ENCODE peak calls at places on chromosomes 4 and X, in nine cellular contexts. X is mesenchymal stem cell; N is gastrocnemius medialis; V is body of pancreas; R is lung; M is SJCRH30; T is tibial artery; F is right atrium auricular region; W is CD8-positive, alpha-beta memory T cell. Q is an unnamed sample.

GRCh38 chr4:126318376-126318775 is 1003.6 kb downstream of the FAT4 start:
- DNase-seq in X (no peak), N (no peak), V (no peak), R (no peak), M (peak; percentile 28), T (no peak), F (no peak), W (no peak), Q (no peak)

GRCh38 chrX:50988649-50989048 is 78.1 kb downstream of the BMP15 start:
- DNase-seq in X (peak; percentile 18), N (no peak), V (peak; percentile 13), R (no peak), M (peak; percentile 14), T (no peak), F (no peak), W (no peak), Q (peak; percentile 26)

GRCh38 chrX:151402719-151403390 is 5.8 kb downstream of the VMA21 start:
- DNase-seq in X (no peak), N (peak; percentile 8), V (peak; percentile 70), R (no peak), M (no peak), T (no peak), F (no peak), W (no peak), Q (peak; percentile 53)

GRCh38 chr4:2699534-2699933 is 56.6 kb downstream of the TNIP2 start:
- DNase-seq in X (no peak), N (no peak), V (no peak), R (no peak), M (no peak), T (no peak), F (no peak), W (no peak), Q (no peak)

GRCh38 chr4:185755451-185755850 is 56.5 kb downstream of the SORBS2 start:
- DNase-seq in X (no peak), N (no peak), V (no peak), R (no peak), M (no peak), T (no peak), F (no peak), W (no peak), Q (no peak)

GRCh38 chr4:42627887-42628646 is 28.8 kb downstream of the ATP8A1 start:
- DNase-seq in X (no peak), N (peak; percentile 56), V (peak; percentile 86), R (no peak), M (no peak), T (peak; percentile 49), F (peak; percentile 88), W (peak; percentile 25), Q (peak; percentile 88)

GRCh38 chrX:101485212-101486064 is at the start of gene ARMCX4:
- DNase-seq in X (peak; percentile 81), N (peak; percentile 4), V (peak; percentile 54), R (no peak), M (peak; percentile 71), T (peak; percentile 29), F (no peak), W (no peak), Q (peak; percentile 88)

GRCh38 chr4:8532245-8532781 is 47.9 kb upstream of the GPR78 start:
- DNase-seq in X (no peak), N (no peak), V (no peak), R (no peak), M (peak; percentile 34), T (no peak), F (no peak), W (no peak), Q (no peak)

GRCh38 chrX:44462851-44463250 is 79.8 kb downstream of the FUNDC1 start:
- DNase-seq in X (no peak), N (peak; percentile 2), V (no peak), R (peak; percentile 34), M (no peak), T (peak; percentile 30), F (no peak), W (no peak), Q (no peak)

GRCh38 chr4:91116861-91117260 is 989.7 kb downstream of the CCSER1 start:
- DNase-seq in X (peak; percentile 15), N (no peak), V (no peak), R (no peak), M (no peak), T (no peak), F (no peak), W (no peak), Q (no peak)

GRCh38 chr4:13541176-13541604 is 3.1 kb downstream of the NKX3-2 start:
- DNase-seq in X (no peak), N (no peak), V (no peak), R (no peak), M (no peak), T (no peak), F (no peak), W (no peak), Q (no peak)

GRCh38 chrX:11886745-11887144 is 128.7 kb downstream of the MSL3 start:
- DNase-seq in X (no peak), N (no peak), V (no peak), R (no peak), M (no peak), T (no peak), F (no peak), W (no peak), Q (no peak)

GRCh38 chr4:103415801-103416200 is 217.7 kb upstream of the CENPE start:
- DNase-seq in X (no peak), N (no peak), V (no peak), R (no peak), M (peak; percentile 80), T (no peak), F (no peak), W (no peak), Q (no peak)

GRCh38 chrX:110407910-110408545 is 49.4 kb downstream of the RTL9 start:
- DNase-seq in X (peak; percentile 71), N (peak; percentile 23), V (peak; percentile 40), R (peak; percentile 62), M (peak; percentile 53), T (no peak), F (no peak), W (peak; percentile 34), Q (peak; percentile 66)

GRCh38 chr4:16914208-16914607 is 15.8 kb upstream of the LDB2 start:
- DNase-seq in X (peak; percentile 26), N (no peak), V (no peak), R (no peak), M (no peak), T (no peak), F (no peak), W (no peak), Q (peak; percentile 40)

GRCh38 chrX:9310596-9310995 is 154.3 kb upstream of the TBL1X start:
- DNase-seq in X (peak; percentile 63), N (no peak), V (no peak), R (no peak), M (no peak), T (no peak), F (no peak), W (no peak), Q (no peak)

GRCh38 chrX:68694429-68695205 is 47.2 kb downstream of the STARD8 start:
- DNase-seq in X (no peak), N (no peak), V (peak; percentile 14), R (no peak), M (no peak), T (no peak), F (no peak), W (no peak), Q (no peak)

GRCh38 chrX:138763761-138764160 is 52.2 kb upstream of the FGF13 start:
- DNase-seq in X (no peak), N (no peak), V (no peak), R (no peak), M (no peak), T (no peak), F (no peak), W (no peak), Q (no peak)

DNA sequence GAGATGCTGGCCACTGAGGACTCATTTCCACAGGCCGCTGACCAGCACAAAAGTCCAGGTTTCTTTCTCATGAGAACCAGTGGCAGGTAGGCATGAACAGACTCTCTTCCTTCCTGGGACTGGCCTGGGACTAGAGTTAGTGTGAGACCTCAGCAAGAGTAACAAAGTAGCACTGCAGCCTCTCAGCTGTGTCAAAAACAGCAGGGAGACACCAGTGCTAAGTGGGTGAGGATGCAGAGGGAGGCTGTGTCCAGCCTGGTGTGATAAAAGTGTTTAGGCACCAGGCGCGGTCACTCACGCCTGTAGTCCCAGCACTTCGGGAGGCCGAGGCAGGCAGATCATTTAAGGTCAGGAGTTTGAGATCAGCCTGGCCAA is 42.9 kb downstream of the TRIM2 start:
- DNase-seq in X (no peak), N (no peak), V (no peak), R (no peak), M (no peak), T (no peak), F (no peak), W (no peak), Q (no peak)
- H3K4me1 ChIP-seq in X (peaks cover 20% of the 10 kb centered on the region), N (peaks cover 8% of the 10 kb centered on the region), V (peaks cover 56% of the 10 kb centered on the region), R (peaks cover 13% of the 10 kb centered on the region), M (peaks cover 11% of the 10 kb centered on the region), T (no peaks in the 10 kb centered on the region), F (no peaks in the 10 kb centered on the region), W (peaks cover 15% of the 10 kb centered on the region), Q (peaks cover 7% of the 10 kb centered on the region)

DNA sequence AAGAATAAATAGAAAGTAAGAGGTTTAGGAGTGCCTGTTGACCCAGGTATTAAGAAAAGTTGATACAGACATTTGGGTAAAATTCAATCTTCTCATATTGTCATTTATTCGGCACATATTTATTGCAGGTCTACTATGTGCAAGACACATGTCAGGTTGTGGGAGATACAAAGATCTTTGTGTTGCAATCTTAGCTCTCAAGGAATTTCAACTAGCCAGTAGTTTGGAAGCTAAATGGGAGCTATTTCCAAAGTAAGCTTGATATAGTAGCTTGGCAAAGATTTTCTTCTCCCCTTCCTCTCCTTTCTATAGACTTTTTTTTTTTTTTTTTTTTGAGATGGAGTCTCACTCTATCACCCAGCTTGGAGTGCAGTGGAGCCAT is 122.9 kb downstream of the SYNPO2 start:
- DNase-seq in X (no peak), N (no peak), V (no peak), R (no peak), M (no peak), T (no peak), F (no peak), W (no peak), Q (no peak)
- H3K4me1 ChIP-seq in X (no peaks in the 10 kb centered on the region), N (peaks cover 36% of the 10 kb centered on the region), V (no peaks in the 10 kb centered on the region), R (no peaks in the 10 kb centered on the region), M (peaks cover 9% of the 10 kb centered on the region), T (peaks cover 3% of the 10 kb centered on the region), F (no peaks in the 10 kb centered on the region), W (no peaks in the 10 kb centered on the region), Q (peaks cover 4% of the 10 kb centered on the region)

GRCh38 chrX:38807873-38808272 is 6.6 kb downstream of the MID1IP1 start:
- DNase-seq in X (peak; percentile 22), N (no peak), V (no peak), R (no peak), M (no peak), T (no peak), F (no peak), W (no peak), Q (no peak)
- H3K4me1 ChIP-seq in X (peaks cover 8% of the 10 kb centered on the region), N (peaks cover 4% of the 10 kb centered on the region), V (peaks cover 32% of the 10 kb centered on the region), R (no peaks in the 10 kb centered on the region), M (no peaks in the 10 kb centered on the region), T (no peaks in the 10 kb centered on the region), F (no peaks in the 10 kb centered on the region), W (peaks cover 49% of the 10 kb centered on the region), Q (no peaks in the 10 kb centered on the region)

DNA sequence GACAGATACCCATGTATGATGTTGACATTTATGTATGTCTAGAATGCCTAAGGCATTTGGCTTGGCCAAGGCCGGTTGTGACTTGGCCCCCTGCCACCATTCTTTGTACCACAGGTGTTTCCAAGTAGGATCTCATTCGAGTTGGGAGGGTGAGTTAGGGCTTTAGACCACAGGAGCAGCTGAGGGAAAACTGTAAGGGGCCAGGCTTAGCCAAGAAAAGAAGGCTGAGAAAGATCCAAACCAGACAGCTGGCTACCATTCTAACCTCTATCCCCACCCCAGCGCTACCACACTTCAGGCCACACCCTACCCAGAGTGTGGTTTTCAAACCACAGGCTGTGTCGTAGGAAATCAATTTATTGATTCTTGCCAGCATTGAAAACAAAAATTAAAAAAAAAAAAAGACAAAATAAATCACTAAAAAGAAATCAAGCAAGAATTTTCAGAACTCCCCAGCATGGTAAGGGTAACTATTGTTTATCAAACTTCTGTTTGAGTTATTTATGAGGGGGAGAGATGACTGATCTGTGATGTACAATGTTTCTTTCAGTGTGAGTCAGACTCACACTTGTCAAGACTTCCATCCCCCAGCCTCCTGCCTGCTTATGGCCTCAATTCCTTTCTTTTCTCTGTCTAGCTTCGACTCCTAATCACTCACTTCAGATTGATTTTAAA is 9.9 kb downstream of the TMSB4X start:
- DNase-seq in X (no peak), N (no peak), V (peak; percentile 70), R (no peak), M (peak; percentile 98), T (no peak), F (no peak), W (peak; percentile 20), Q (no peak)
- H3K4me1 ChIP-seq in X (no peaks in the 10 kb centered on the region), N (no peaks in the 10 kb centered on the region), V (peaks cover 41% of the 10 kb centered on the region), R (no peaks in the 10 kb centered on the region), M (peaks cover 38% of the 10 kb centered on the region), T (no peaks in the 10 kb centered on the region), F (no peaks in the 10 kb centered on the region), W (peaks cover 75% of the 10 kb centered on the region), Q (no peaks in the 10 kb centered on the region)

Q was measured in BE2C.